ENCODE peak calls at places on chromosomes 13 and 19, in six cellular contexts. One of them, this sample, is unnamed.

GRCh38 chr13:20156711-20157110 is 4.1 kb downstream of the GJA3 start:
- DNase-seq in neuronal stem cell: no peak
- DNase-seq in H9: peak; percentile 19
- DNase-seq in IMR-90: no peak
- DNase-seq in H1: no peak
- DNase-seq in mesenchymal stem cell: no peak
- DNase-seq in this sample: no peak

GRCh38 chr19:48718711-48719231 is 754 bp downstream of the MAMSTR start:
- DNase-seq in neuronal stem cell: no peak
- DNase-seq in H9: peak; percentile 33
- DNase-seq in IMR-90: no peak
- DNase-seq in H1: no peak
- DNase-seq in mesenchymal stem cell: no peak
- DNase-seq in this sample: no peak

GRCh38 chr19:42140125-42140754 is 8.0 kb upstream of the POU2F2 start:
- DNase-seq in neuronal stem cell: peak; percentile 80
- DNase-seq in H9: peak; percentile 90
- DNase-seq in IMR-90: peak; percentile 72
- DNase-seq in H1: peak; percentile 91
- DNase-seq in mesenchymal stem cell: peak; percentile 75
- DNase-seq in this sample: peak; percentile 79

GRCh38 chr19:3868770-3869456 is at the start of gene ZFR2:
- DNase-seq in neuronal stem cell: no peak
- DNase-seq in H9: peak; percentile 78
- DNase-seq in IMR-90: no peak
- DNase-seq in H1: peak; percentile 91
- DNase-seq in mesenchymal stem cell: no peak
- DNase-seq in this sample: no peak

GRCh38 chr13:100543872-100544602 is 44.6 kb downstream of the GGACT start:
- DNase-seq in neuronal stem cell: no peak
- DNase-seq in H9: no peak
- DNase-seq in IMR-90: no peak
- DNase-seq in H1: peak; percentile 41
- DNase-seq in mesenchymal stem cell: no peak
- DNase-seq in this sample: no peak

GRCh38 chr19:17889609-17890214 is 18.0 kb downstream of the SLC5A5 start:
- DNase-seq in neuronal stem cell: peak; percentile 67
- DNase-seq in H9: peak; percentile 77
- DNase-seq in IMR-90: peak; percentile 37
- DNase-seq in H1: peak; percentile 83
- DNase-seq in mesenchymal stem cell: peak; percentile 59
- DNase-seq in this sample: peak; percentile 27

GRCh38 chr13:86932935-86933334 is 738.2 kb upstream of the SLITRK5 start:
- DNase-seq in neuronal stem cell: peak; percentile 8
- DNase-seq in H9: peak; percentile 71
- DNase-seq in IMR-90: peak; percentile 43
- DNase-seq in H1: no peak
- DNase-seq in mesenchymal stem cell: peak; percentile 48
- DNase-seq in this sample: no peak

GRCh38 chr13:106083620-106084350 is 451.7 kb downstream of the EFNB2 start:
- DNase-seq in neuronal stem cell: no peak
- DNase-seq in H9: peak; percentile 47
- DNase-seq in IMR-90: peak; percentile 54
- DNase-seq in H1: no peak
- DNase-seq in mesenchymal stem cell: peak; percentile 61
- DNase-seq in this sample: peak; percentile 28

GRCh38 chr13:110466261-110466660 is 95.3 kb downstream of the RAB20 start:
- DNase-seq in neuronal stem cell: peak; percentile 42
- DNase-seq in H9: no peak
- DNase-seq in IMR-90: no peak
- DNase-seq in H1: no peak
- DNase-seq in mesenchymal stem cell: no peak
- DNase-seq in this sample: no peak
- H4K91ac ChIP-seq in neuronal stem cell: no peak overlapping the region
- H4K91ac ChIP-seq in H9: no peak overlapping the region
- H4K91ac ChIP-seq in IMR-90: no peak overlapping the region
- H4K91ac ChIP-seq in H1: no peak overlapping the region
- H4K91ac ChIP-seq in mesenchymal stem cell: no peak overlapping the region
- H4K91ac ChIP-seq in this sample: no peak overlapping the region

GRCh38 chr19:14686411-14686810 is 3.4 kb upstream of the ZNF333 start:
- DNase-seq in neuronal stem cell: no peak
- DNase-seq in H9: no peak
- DNase-seq in IMR-90: peak; percentile 9
- DNase-seq in H1: no peak
- DNase-seq in mesenchymal stem cell: peak; percentile 13
- DNase-seq in this sample: peak; percentile 68
- H4K91ac ChIP-seq in neuronal stem cell: no peak overlapping the region
- H4K91ac ChIP-seq in H9: no peak overlapping the region
- H4K91ac ChIP-seq in IMR-90: no peak overlapping the region
- H4K91ac ChIP-seq in H1: no peak overlapping the region
- H4K91ac ChIP-seq in mesenchymal stem cell: no peak overlapping the region
- H4K91ac ChIP-seq in this sample: no peak overlapping the region

GRCh38 chr13:24624801-24625231 is 55.4 kb upstream of the ATP12A start:
- DNase-seq in neuronal stem cell: no peak
- DNase-seq in H9: no peak
- DNase-seq in IMR-90: no peak
- DNase-seq in H1: no peak
- DNase-seq in mesenchymal stem cell: peak; percentile 37
- DNase-seq in this sample: no peak
- H4K91ac ChIP-seq in neuronal stem cell: peak overlapping the region; percentile 62
- H4K91ac ChIP-seq in H9: no peak overlapping the region
- H4K91ac ChIP-seq in IMR-90: no peak overlapping the region
- H4K91ac ChIP-seq in H1: no peak overlapping the region
- H4K91ac ChIP-seq in mesenchymal stem cell: peak overlapping the region; percentile 12
- H4K91ac ChIP-seq in this sample: peak overlapping the region; percentile 55

GRCh38 chr13:42875448-42876269 is 94.3 kb downstream of the FAM216B start:
- DNase-seq in neuronal stem cell: peak; percentile 30
- DNase-seq in H9: peak; percentile 70
- DNase-seq in IMR-90: peak; percentile 54
- DNase-seq in H1: no peak
- DNase-seq in mesenchymal stem cell: peak; percentile 79
- DNase-seq in this sample: no peak
- H4K91ac ChIP-seq in neuronal stem cell: no peak overlapping the region
- H4K91ac ChIP-seq in H9: no peak overlapping the region
- H4K91ac ChIP-seq in IMR-90: no peak overlapping the region
- H4K91ac ChIP-seq in H1: peak overlapping the region; percentile 93
- H4K91ac ChIP-seq in mesenchymal stem cell: no peak overlapping the region
- H4K91ac ChIP-seq in this sample: no peak overlapping the region

GRCh38 chr13:46600943-46601311 is 48.0 kb downstream of the LRCH1 start:
- DNase-seq in neuronal stem cell: no peak
- DNase-seq in H9: no peak
- DNase-seq in IMR-90: no peak
- DNase-seq in H1: no peak
- DNase-seq in mesenchymal stem cell: no peak
- DNase-seq in this sample: no peak
- H4K91ac ChIP-seq in neuronal stem cell: no peak overlapping the region
- H4K91ac ChIP-seq in H9: no peak overlapping the region
- H4K91ac ChIP-seq in IMR-90: no peak overlapping the region
- H4K91ac ChIP-seq in H1: no peak overlapping the region
- H4K91ac ChIP-seq in mesenchymal stem cell: no peak overlapping the region
- H4K91ac ChIP-seq in this sample: no peak overlapping the region

DNA sequence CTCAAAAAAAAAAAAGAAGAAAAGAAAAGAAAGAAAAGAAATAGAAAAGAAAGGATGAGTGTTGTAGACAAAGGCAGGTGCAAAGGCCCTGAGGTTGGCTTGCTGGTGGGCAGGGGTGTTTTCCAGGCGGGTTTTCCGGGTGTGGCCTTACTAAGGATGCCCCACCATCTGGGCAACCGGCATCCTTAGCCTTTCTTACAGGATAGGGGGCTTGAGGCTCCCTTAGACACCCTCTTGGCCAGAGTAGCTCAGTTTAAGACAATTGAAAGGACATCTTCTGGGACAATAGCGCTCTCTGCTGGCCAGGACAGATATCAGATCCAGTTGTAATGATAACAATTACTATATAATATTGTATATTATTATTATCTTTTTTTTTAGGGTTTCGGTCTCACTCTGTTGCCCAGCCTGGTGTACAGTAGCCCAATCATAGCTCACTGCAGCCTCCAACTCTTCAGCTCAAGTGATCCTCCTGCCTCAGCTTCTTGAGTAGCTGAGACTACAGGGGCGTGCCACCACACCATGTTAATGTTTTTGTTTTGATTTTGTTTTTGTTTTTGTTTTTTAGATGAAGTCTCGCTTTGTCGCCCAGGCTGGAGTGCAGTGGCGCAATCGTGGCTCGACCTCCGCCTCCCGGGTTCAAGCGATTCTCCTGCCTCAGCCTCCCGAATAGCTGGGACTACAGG is 1.4 kb upstream of the QTRT1 start:
- DNase-seq in neuronal stem cell: no peak
- DNase-seq in H9: peak; percentile 65
- DNase-seq in IMR-90: peak; percentile 54
- DNase-seq in H1: peak; percentile 77
- DNase-seq in mesenchymal stem cell: peak; percentile 68
- DNase-seq in this sample: peak; percentile 84
- H4K91ac ChIP-seq in neuronal stem cell: no peak overlapping the region
- H4K91ac ChIP-seq in H9: no peak overlapping the region
- H4K91ac ChIP-seq in IMR-90: no peak overlapping the region
- H4K91ac ChIP-seq in H1: no peak overlapping the region
- H4K91ac ChIP-seq in mesenchymal stem cell: no peak overlapping the region
- H4K91ac ChIP-seq in this sample: no peak overlapping the region

GRCh38 chr13:85709072-85709471 is 90.1 kb downstream of the SLITRK6 start:
- DNase-seq in neuronal stem cell: no peak
- DNase-seq in H9: no peak
- DNase-seq in IMR-90: peak; percentile 41
- DNase-seq in H1: no peak
- DNase-seq in mesenchymal stem cell: no peak
- DNase-seq in this sample: no peak

GRCh38 chr13:85709721-85710120 is 89.5 kb downstream of the SLITRK6 start:
- DNase-seq in neuronal stem cell: no peak
- DNase-seq in H9: no peak
- DNase-seq in IMR-90: no peak
- DNase-seq in H1: no peak
- DNase-seq in mesenchymal stem cell: no peak
- DNase-seq in this sample: no peak

DNA sequence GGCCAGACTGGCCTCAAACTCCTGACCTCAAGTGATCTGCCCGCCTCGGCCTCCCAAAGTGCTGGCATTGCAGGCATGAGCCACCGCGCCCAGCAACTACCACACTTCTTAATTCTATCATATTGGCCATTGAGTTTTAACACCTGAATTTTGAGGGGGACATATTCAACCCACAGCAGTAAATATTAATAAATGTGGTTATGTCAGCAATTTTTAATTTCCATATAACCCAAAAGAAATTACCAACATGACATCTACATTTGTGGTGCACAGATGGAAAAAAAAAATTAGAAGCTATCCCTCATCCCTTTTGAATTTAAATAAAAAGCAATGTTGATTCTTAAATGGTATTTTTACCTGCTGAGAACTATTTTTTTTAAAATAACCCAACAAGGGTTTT is 88.7 kb downstream of the SLITRK6 start:
- DNase-seq in neuronal stem cell: no peak
- DNase-seq in H9: no peak
- DNase-seq in IMR-90: no peak
- DNase-seq in H1: no peak
- DNase-seq in mesenchymal stem cell: no peak
- DNase-seq in this sample: no peak
- H4K91ac ChIP-seq in neuronal stem cell: no peak overlapping the region
- H4K91ac ChIP-seq in H9: no peak overlapping the region
- H4K91ac ChIP-seq in IMR-90: no peak overlapping the region
- H4K91ac ChIP-seq in H1: no peak overlapping the region
- H4K91ac ChIP-seq in mesenchymal stem cell: no peak overlapping the region
- H4K91ac ChIP-seq in this sample: no peak overlapping the region

This sample was measured in trophoblast cell.